ENCODE peak calls at places on chromosome 14, in seven cellular contexts. One of them, this sample, is unnamed. For H3K9me3, the result is how much of the 10 kb centered on the place peaks cover.

GRCh38 chr14:55454264-55455151 is 14.1 kb upstream of the TBPL2 start:
- DNase-seq in psoas muscle: no peak
- DNase-seq in osteoblast: peak
- DNase-seq in heart left ventricle: peak
- DNase-seq in esophagus squamous epithelium: no peak
- DNase-seq in tibial nerve: no peak
- DNase-seq in CD4-positive, alpha-beta T cell: no peak
- DNase-seq in this sample: no peak

GRCh38 chr14:99592394-99592793 is 11.6 kb downstream of the CCDC85C start:
- DNase-seq in psoas muscle: no peak
- DNase-seq in osteoblast: peak
- DNase-seq in heart left ventricle: no peak
- DNase-seq in esophagus squamous epithelium: no peak
- DNase-seq in tibial nerve: no peak
- DNase-seq in CD4-positive, alpha-beta T cell: no peak
- DNase-seq in this sample: no peak

GRCh38 chr14:59897757-59898383 is 22.1 kb upstream of the LRRC9 start:
- DNase-seq in psoas muscle: no peak
- DNase-seq in osteoblast: no peak
- DNase-seq in heart left ventricle: no peak
- DNase-seq in esophagus squamous epithelium: no peak
- DNase-seq in tibial nerve: no peak
- DNase-seq in CD4-positive, alpha-beta T cell: no peak
- DNase-seq in this sample: no peak

GRCh38 chr14:53599221-53599945 is 357.2 kb downstream of the BMP4 start:
- DNase-seq in psoas muscle: no peak
- DNase-seq in osteoblast: no peak
- DNase-seq in heart left ventricle: no peak
- DNase-seq in esophagus squamous epithelium: no peak
- DNase-seq in tibial nerve: no peak
- DNase-seq in CD4-positive, alpha-beta T cell: no peak
- DNase-seq in this sample: no peak

GRCh38 chr14:21084988-21085853 is 13.2 kb downstream of the ZNF219 start:
- DNase-seq in psoas muscle: no peak
- DNase-seq in osteoblast: peak
- DNase-seq in heart left ventricle: peak
- DNase-seq in esophagus squamous epithelium: no peak
- DNase-seq in tibial nerve: no peak
- DNase-seq in CD4-positive, alpha-beta T cell: no peak
- DNase-seq in this sample: no peak

GRCh38 chr14:82388488-82388887 is 854.8 kb upstream of the SEL1L start:
- DNase-seq in psoas muscle: no peak
- DNase-seq in osteoblast: no peak
- DNase-seq in heart left ventricle: no peak
- DNase-seq in esophagus squamous epithelium: no peak
- DNase-seq in tibial nerve: no peak
- DNase-seq in CD4-positive, alpha-beta T cell: no peak
- DNase-seq in this sample: no peak

GRCh38 chr14:23153891-23154796 is 29.3 kb downstream of the SLC7A8 start:
- DNase-seq in psoas muscle: peak
- DNase-seq in osteoblast: peak
- DNase-seq in heart left ventricle: peak
- DNase-seq in esophagus squamous epithelium: peak
- DNase-seq in tibial nerve: peak
- DNase-seq in CD4-positive, alpha-beta T cell: no peak
- DNase-seq in this sample: no peak

GRCh38 chr14:29999013-29999539 is 71.4 kb upstream of the PRKD1 start:
- DNase-seq in psoas muscle: no peak
- DNase-seq in osteoblast: no peak
- DNase-seq in heart left ventricle: no peak
- DNase-seq in esophagus squamous epithelium: no peak
- DNase-seq in tibial nerve: no peak
- DNase-seq in CD4-positive, alpha-beta T cell: no peak
- DNase-seq in this sample: no peak

GRCh38 chr14:99654235-99655000 is 9.5 kb downstream of the HHIPL1 start:
- DNase-seq in psoas muscle: peak
- DNase-seq in osteoblast: peak
- DNase-seq in heart left ventricle: no peak
- DNase-seq in esophagus squamous epithelium: no peak
- DNase-seq in tibial nerve: no peak
- DNase-seq in CD4-positive, alpha-beta T cell: no peak
- DNase-seq in this sample: no peak

DNA sequence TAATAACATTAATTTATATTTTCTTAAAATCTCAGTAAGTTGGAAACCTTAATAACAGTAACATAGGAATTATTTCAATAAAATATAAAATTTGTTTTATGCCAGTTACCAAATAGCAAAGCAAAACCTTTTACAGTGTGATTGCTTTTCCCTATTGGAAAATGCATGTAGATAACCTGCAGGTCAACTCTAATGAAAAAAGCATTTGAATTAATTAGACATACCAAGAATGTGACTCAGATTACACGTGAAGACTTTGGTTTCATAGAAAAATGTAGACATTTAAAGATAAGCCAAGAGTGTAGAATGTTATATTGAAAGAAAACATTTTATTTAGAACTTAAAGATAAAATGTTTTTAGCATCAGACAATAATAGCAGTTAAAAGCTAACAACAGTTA is 888.1 kb downstream of the TMEM121 start:
- DNase-seq in psoas muscle: no peak
- DNase-seq in osteoblast: no peak
- DNase-seq in heart left ventricle: no peak
- DNase-seq in esophagus squamous epithelium: no peak
- DNase-seq in tibial nerve: no peak
- DNase-seq in CD4-positive, alpha-beta T cell: no peak
- DNase-seq in this sample: no peak
- H3K9me3 ChIP-seq in psoas muscle: under half
- H3K9me3 ChIP-seq in osteoblast: under half
- H3K9me3 ChIP-seq in heart left ventricle: under half
- H3K9me3 ChIP-seq in esophagus squamous epithelium: under half
- H3K9me3 ChIP-seq in tibial nerve: under half
- H3K9me3 ChIP-seq in CD4-positive, alpha-beta T cell: under half
- H3K9me3 ChIP-seq in this sample: under half

DNA sequence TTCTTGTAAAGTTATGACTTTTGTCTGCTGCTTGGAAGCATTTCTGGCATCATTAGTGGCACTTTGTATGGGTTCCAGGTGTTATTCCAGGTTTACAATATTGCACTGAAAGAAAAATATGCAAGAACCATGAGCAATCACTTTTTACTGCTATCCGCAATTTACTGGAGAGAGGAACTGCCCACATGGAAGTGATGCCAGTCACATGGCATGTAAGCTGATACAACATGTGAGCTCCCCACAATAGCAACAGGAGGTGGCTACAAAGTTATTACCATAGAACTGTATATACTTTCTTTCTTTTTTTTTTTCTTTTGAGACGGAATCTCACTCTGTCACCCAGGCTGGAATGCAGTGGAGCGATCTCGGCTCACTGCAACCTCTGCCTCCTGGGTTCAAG is 1012.1 kb downstream of the BCL11B start:
- DNase-seq in psoas muscle: no peak
- DNase-seq in osteoblast: no peak
- DNase-seq in heart left ventricle: no peak
- DNase-seq in esophagus squamous epithelium: no peak
- DNase-seq in tibial nerve: no peak
- DNase-seq in CD4-positive, alpha-beta T cell: no peak
- DNase-seq in this sample: no peak
- H3K9me3 ChIP-seq in psoas muscle: under half
- H3K9me3 ChIP-seq in osteoblast: under half
- H3K9me3 ChIP-seq in heart left ventricle: under half
- H3K9me3 ChIP-seq in esophagus squamous epithelium: under half
- H3K9me3 ChIP-seq in tibial nerve: under half
- H3K9me3 ChIP-seq in CD4-positive, alpha-beta T cell: under half
- H3K9me3 ChIP-seq in this sample: under half

DNA sequence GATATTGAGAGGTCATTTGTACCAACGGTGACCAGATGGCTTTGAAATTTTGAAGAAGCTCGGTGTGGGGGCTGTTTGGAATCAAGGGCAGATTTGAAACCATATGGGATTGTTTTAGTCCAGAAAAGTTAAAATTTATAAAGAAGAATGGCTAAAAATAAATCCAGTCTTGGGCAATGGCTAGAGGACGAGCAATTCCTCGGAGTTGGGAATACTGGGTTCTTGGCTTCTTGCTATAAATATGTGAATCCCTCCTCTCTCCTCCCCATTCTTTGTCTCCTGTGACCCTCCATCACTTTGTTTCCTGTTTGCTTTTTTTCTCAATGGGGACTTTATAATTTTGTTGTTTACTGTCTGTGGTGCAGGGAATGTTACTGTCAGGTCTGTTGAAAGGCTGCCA is 272.9 kb upstream of the NOVA1 start:
- DNase-seq in psoas muscle: no peak
- DNase-seq in osteoblast: no peak
- DNase-seq in heart left ventricle: no peak
- DNase-seq in esophagus squamous epithelium: no peak
- DNase-seq in tibial nerve: no peak
- DNase-seq in CD4-positive, alpha-beta T cell: no peak
- DNase-seq in this sample: no peak
- H3K9me3 ChIP-seq in psoas muscle: under half
- H3K9me3 ChIP-seq in osteoblast: under half
- H3K9me3 ChIP-seq in heart left ventricle: under half
- H3K9me3 ChIP-seq in esophagus squamous epithelium: under half
- H3K9me3 ChIP-seq in tibial nerve: under half
- H3K9me3 ChIP-seq in CD4-positive, alpha-beta T cell: under half
- H3K9me3 ChIP-seq in this sample: under half

GRCh38 chr14:104357689-104358527 is 219.5 kb downstream of the KIF26A start:
- DNase-seq in psoas muscle: no peak
- DNase-seq in osteoblast: peak
- DNase-seq in heart left ventricle: peak
- DNase-seq in esophagus squamous epithelium: no peak
- DNase-seq in tibial nerve: no peak
- DNase-seq in CD4-positive, alpha-beta T cell: no peak
- DNase-seq in this sample: no peak

GRCh38 chr14:104358528-104359300 is 220.3 kb downstream of the KIF26A start:
- DNase-seq in psoas muscle: no peak
- DNase-seq in osteoblast: peak
- DNase-seq in heart left ventricle: peak
- DNase-seq in esophagus squamous epithelium: no peak
- DNase-seq in tibial nerve: no peak
- DNase-seq in CD4-positive, alpha-beta T cell: no peak
- DNase-seq in this sample: peak

GRCh38 chr14:104359969-104360442 is 219.6 kb upstream of the C14orf180 start:
- DNase-seq in psoas muscle: no peak
- DNase-seq in osteoblast: peak
- DNase-seq in heart left ventricle: no peak
- DNase-seq in esophagus squamous epithelium: no peak
- DNase-seq in tibial nerve: no peak
- DNase-seq in CD4-positive, alpha-beta T cell: no peak
- DNase-seq in this sample: no peak

GRCh38 chr14:104360522-104360921 is 219.0 kb upstream of the C14orf180 start:
- DNase-seq in psoas muscle: no peak
- DNase-seq in osteoblast: no peak
- DNase-seq in heart left ventricle: no peak
- DNase-seq in esophagus squamous epithelium: no peak
- DNase-seq in tibial nerve: no peak
- DNase-seq in CD4-positive, alpha-beta T cell: no peak
- DNase-seq in this sample: peak

GRCh38 chr14:104359301-104359968 is 220.1 kb upstream of the C14orf180 start:
- DNase-seq in psoas muscle: no peak
- DNase-seq in osteoblast: no peak
- DNase-seq in heart left ventricle: peak
- DNase-seq in esophagus squamous epithelium: no peak
- DNase-seq in tibial nerve: no peak
- DNase-seq in CD4-positive, alpha-beta T cell: no peak
- DNase-seq in this sample: peak
- H3K9me3 ChIP-seq in psoas muscle: under half
- H3K9me3 ChIP-seq in osteoblast: under half
- H3K9me3 ChIP-seq in heart left ventricle: under half
- H3K9me3 ChIP-seq in esophagus squamous epithelium: under half
- H3K9me3 ChIP-seq in tibial nerve: under half
- H3K9me3 ChIP-seq in CD4-positive, alpha-beta T cell: under half
- H3K9me3 ChIP-seq in this sample: under half

GRCh38 chr14:106317593-106317992 is 791.2 kb downstream of the TMEM121 start:
- DNase-seq in psoas muscle: no peak
- DNase-seq in osteoblast: no peak
- DNase-seq in heart left ventricle: no peak
- DNase-seq in esophagus squamous epithelium: no peak
- DNase-seq in tibial nerve: no peak
- DNase-seq in CD4-positive, alpha-beta T cell: no peak
- DNase-seq in this sample: no peak
- H3K9me3 ChIP-seq in psoas muscle: under half
- H3K9me3 ChIP-seq in osteoblast: under half
- H3K9me3 ChIP-seq in heart left ventricle: under half
- H3K9me3 ChIP-seq in esophagus squamous epithelium: under half
- H3K9me3 ChIP-seq in tibial nerve: under half
- H3K9me3 ChIP-seq in CD4-positive, alpha-beta T cell: under half
- H3K9me3 ChIP-seq in this sample: under half

This sample was measured in T-helper 17 cell.